ENCODE peak calls at places on chromosomes 13 and 19, in ten cellular contexts. One of them, this sample, is unnamed.

GRCh38 chr13:94309997-94310842 is 169.3 kb downstream of the DCT start:
- DNase-seq in AG04449: peak
- DNase-seq in progenitor cell of endocrine pancreas: no peak
- DNase-seq in RWPE2: no peak
- DNase-seq in MCF 10A: peak
- DNase-seq in cardiac fibroblast: peak
- DNase-seq in GM13976: no peak
- DNase-seq in lower leg skin: no peak
- DNase-seq in upper lobe of right lung: no peak
- DNase-seq in uterus: no peak
- DNase-seq in this sample: no peak

GRCh38 chr13:40534456-40534855 is 132.0 kb downstream of the FOXO1 start:
- DNase-seq in uterus: no peak
- DNase-seq in RWPE2: no peak
- DNase-seq in GM13976: no peak
- DNase-seq in lower leg skin: no peak
- DNase-seq in MCF 10A: peak
- DNase-seq in upper lobe of right lung: no peak
- DNase-seq in progenitor cell of endocrine pancreas: no peak
- DNase-seq in AG04449: no peak
- DNase-seq in cardiac fibroblast: no peak
- DNase-seq in this sample: no peak

GRCh38 chr13:44971656-44972595 is 17.3 kb downstream of the NUFIP1 start:
- DNase-seq in lower leg skin: no peak
- DNase-seq in AG04449: no peak
- DNase-seq in upper lobe of right lung: no peak
- DNase-seq in RWPE2: no peak
- DNase-seq in progenitor cell of endocrine pancreas: no peak
- DNase-seq in MCF 10A: no peak
- DNase-seq in cardiac fibroblast: peak
- DNase-seq in GM13976: no peak
- DNase-seq in uterus: no peak
- DNase-seq in this sample: no peak

GRCh38 chr19:34084396-34085145 is 87.7 kb upstream of the LSM14A start:
- DNase-seq in AG04449: no peak
- DNase-seq in GM13976: no peak
- DNase-seq in lower leg skin: no peak
- DNase-seq in upper lobe of right lung: no peak
- DNase-seq in uterus: no peak
- DNase-seq in RWPE2: no peak
- DNase-seq in progenitor cell of endocrine pancreas: no peak
- DNase-seq in MCF 10A: no peak
- DNase-seq in cardiac fibroblast: no peak
- DNase-seq in this sample: no peak

GRCh38 chr19:48244289-48244688 is 11.4 kb downstream of the CARD8 start:
- DNase-seq in RWPE2: no peak
- DNase-seq in MCF 10A: no peak
- DNase-seq in AG04449: no peak
- DNase-seq in GM13976: no peak
- DNase-seq in lower leg skin: no peak
- DNase-seq in cardiac fibroblast: peak
- DNase-seq in uterus: no peak
- DNase-seq in progenitor cell of endocrine pancreas: no peak
- DNase-seq in upper lobe of right lung: no peak
- DNase-seq in this sample: no peak

GRCh38 chr13:22770891-22771290 is 409.9 kb upstream of the SGCG start:
- DNase-seq in progenitor cell of endocrine pancreas: no peak
- DNase-seq in RWPE2: no peak
- DNase-seq in MCF 10A: no peak
- DNase-seq in cardiac fibroblast: no peak
- DNase-seq in lower leg skin: no peak
- DNase-seq in GM13976: no peak
- DNase-seq in upper lobe of right lung: no peak
- DNase-seq in uterus: no peak
- DNase-seq in AG04449: no peak
- DNase-seq in this sample: no peak

GRCh38 chr13:112185466-112185865 is 118.5 kb downstream of the SOX1 start:
- DNase-seq in progenitor cell of endocrine pancreas: no peak
- DNase-seq in lower leg skin: peak
- DNase-seq in RWPE2: no peak
- DNase-seq in upper lobe of right lung: no peak
- DNase-seq in GM13976: no peak
- DNase-seq in MCF 10A: no peak
- DNase-seq in AG04449: no peak
- DNase-seq in uterus: no peak
- DNase-seq in cardiac fibroblast: no peak
- DNase-seq in this sample: no peak

GRCh38 chr13:20090349-20090748 is 70.5 kb downstream of the GJA3 start:
- DNase-seq in GM13976: no peak
- DNase-seq in RWPE2: no peak
- DNase-seq in AG04449: no peak
- DNase-seq in cardiac fibroblast: peak
- DNase-seq in lower leg skin: no peak
- DNase-seq in uterus: no peak
- DNase-seq in MCF 10A: no peak
- DNase-seq in upper lobe of right lung: no peak
- DNase-seq in progenitor cell of endocrine pancreas: no peak
- DNase-seq in this sample: no peak

GRCh38 chr19:47107201-47107952 is 6.2 kb downstream of the ZC3H4 start:
- DNase-seq in AG04449: no peak
- DNase-seq in lower leg skin: no peak
- DNase-seq in GM13976: no peak
- DNase-seq in MCF 10A: peak
- DNase-seq in upper lobe of right lung: no peak
- DNase-seq in cardiac fibroblast: no peak
- DNase-seq in progenitor cell of endocrine pancreas: no peak
- DNase-seq in RWPE2: no peak
- DNase-seq in uterus: no peak
- DNase-seq in this sample: no peak

GRCh38 chr19:56946164-56946563 is 105.6 kb upstream of the PEG3 start:
- DNase-seq in lower leg skin: no peak
- DNase-seq in upper lobe of right lung: no peak
- DNase-seq in RWPE2: no peak
- DNase-seq in uterus: no peak
- DNase-seq in cardiac fibroblast: no peak
- DNase-seq in MCF 10A: no peak
- DNase-seq in GM13976: no peak
- DNase-seq in progenitor cell of endocrine pancreas: no peak
- DNase-seq in AG04449: no peak
- DNase-seq in this sample: no peak

GRCh38 chr13:28655566-28655965 is 3.4 kb upstream of the POMP start:
- DNase-seq in upper lobe of right lung: no peak
- DNase-seq in GM13976: no peak
- DNase-seq in progenitor cell of endocrine pancreas: no peak
- DNase-seq in cardiac fibroblast: peak
- DNase-seq in uterus: no peak
- DNase-seq in MCF 10A: peak
- DNase-seq in AG04449: no peak
- DNase-seq in lower leg skin: no peak
- DNase-seq in RWPE2: no peak
- DNase-seq in this sample: no peak

GRCh38 chr19:45443462-45444317 is 20.0 kb upstream of the ERCC1 start:
- DNase-seq in GM13976: peak
- DNase-seq in cardiac fibroblast: peak
- DNase-seq in lower leg skin: peak
- DNase-seq in upper lobe of right lung: peak
- DNase-seq in progenitor cell of endocrine pancreas: peak
- DNase-seq in MCF 10A: peak
- DNase-seq in AG04449: no peak
- DNase-seq in uterus: peak
- DNase-seq in RWPE2: peak
- DNase-seq in this sample: peak

GRCh38 chr13:26378116-26378515 is 124.2 kb downstream of the CDK8 start:
- DNase-seq in AG04449: no peak
- DNase-seq in RWPE2: no peak
- DNase-seq in uterus: no peak
- DNase-seq in progenitor cell of endocrine pancreas: no peak
- DNase-seq in upper lobe of right lung: no peak
- DNase-seq in MCF 10A: no peak
- DNase-seq in lower leg skin: no peak
- DNase-seq in cardiac fibroblast: no peak
- DNase-seq in GM13976: no peak
- DNase-seq in this sample: no peak

GRCh38 chr19:47802521-47803043 is 1.8 kb downstream of the TPRX1 start:
- DNase-seq in RWPE2: no peak
- DNase-seq in MCF 10A: no peak
- DNase-seq in lower leg skin: no peak
- DNase-seq in uterus: no peak
- DNase-seq in GM13976: no peak
- DNase-seq in progenitor cell of endocrine pancreas: no peak
- DNase-seq in upper lobe of right lung: no peak
- DNase-seq in cardiac fibroblast: no peak
- DNase-seq in AG04449: no peak
- DNase-seq in this sample: no peak

GRCh38 chr19:18193388-18194207 is 580 bp downstream of the MPV17L2 start:
- DNase-seq in RWPE2: no peak
- DNase-seq in upper lobe of right lung: no peak
- DNase-seq in cardiac fibroblast: no peak
- DNase-seq in GM13976: no peak
- DNase-seq in MCF 10A: no peak
- DNase-seq in AG04449: no peak
- DNase-seq in lower leg skin: no peak
- DNase-seq in uterus: peak
- DNase-seq in progenitor cell of endocrine pancreas: no peak
- DNase-seq in this sample: no peak

GRCh38 chr19:57587529-57587928 is 3.6 kb downstream of the ZIK1 start:
- DNase-seq in RWPE2: no peak
- DNase-seq in AG04449: peak
- DNase-seq in GM13976: no peak
- DNase-seq in progenitor cell of endocrine pancreas: no peak
- DNase-seq in uterus: no peak
- DNase-seq in cardiac fibroblast: no peak
- DNase-seq in MCF 10A: peak
- DNase-seq in lower leg skin: no peak
- DNase-seq in upper lobe of right lung: no peak
- DNase-seq in this sample: no peak

GRCh38 chr13:74556002-74556551 is 421.9 kb upstream of the KLF12 start:
- DNase-seq in MCF 10A: no peak
- DNase-seq in RWPE2: no peak
- DNase-seq in upper lobe of right lung: no peak
- DNase-seq in AG04449: no peak
- DNase-seq in GM13976: no peak
- DNase-seq in uterus: no peak
- DNase-seq in cardiac fibroblast: no peak
- DNase-seq in progenitor cell of endocrine pancreas: no peak
- DNase-seq in lower leg skin: no peak
- DNase-seq in this sample: no peak

DNA sequence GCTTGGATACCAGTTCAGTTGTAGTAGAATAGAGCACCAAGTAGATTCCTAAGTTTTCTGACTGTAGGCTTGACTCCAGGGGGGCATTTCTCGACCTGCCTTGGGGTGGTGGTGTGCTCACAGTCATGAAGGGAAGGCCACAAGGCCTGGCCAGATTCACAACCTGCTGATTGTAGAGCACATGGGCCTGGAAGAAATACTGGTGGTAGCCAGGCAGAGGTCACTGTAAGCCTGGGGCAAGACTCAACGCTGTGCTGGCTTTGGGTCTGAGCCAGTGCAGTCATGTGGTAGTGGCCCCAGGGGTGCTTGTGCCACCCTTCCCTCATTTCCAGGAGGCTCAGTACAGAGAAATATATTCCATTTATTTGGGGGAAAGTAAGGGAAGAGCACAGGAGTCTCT is 832.3 kb upstream of the SLC10A2 start:
- DNase-seq in MCF 10A: no peak
- DNase-seq in GM13976: no peak
- DNase-seq in upper lobe of right lung: no peak
- DNase-seq in RWPE2: no peak
- DNase-seq in lower leg skin: no peak
- DNase-seq in progenitor cell of endocrine pancreas: no peak
- DNase-seq in cardiac fibroblast: no peak
- DNase-seq in uterus: no peak
- DNase-seq in AG04449: no peak
- DNase-seq in this sample: no peak
- TF ChIP-seq CTCF in MCF 10A: no peak
- TF ChIP-seq CTCF in GM13976: no peak
- TF ChIP-seq CTCF in upper lobe of right lung: no peak
- TF ChIP-seq CTCF in RWPE2: no peak
- TF ChIP-seq CTCF in lower leg skin: no peak
- TF ChIP-seq CTCF in progenitor cell of endocrine pancreas: no peak
- TF ChIP-seq CTCF in cardiac fibroblast: no peak
- TF ChIP-seq CTCF in uterus: no peak
- TF ChIP-seq CTCF in AG04449: no peak
- TF ChIP-seq CTCF in this sample: no peak

DNA sequence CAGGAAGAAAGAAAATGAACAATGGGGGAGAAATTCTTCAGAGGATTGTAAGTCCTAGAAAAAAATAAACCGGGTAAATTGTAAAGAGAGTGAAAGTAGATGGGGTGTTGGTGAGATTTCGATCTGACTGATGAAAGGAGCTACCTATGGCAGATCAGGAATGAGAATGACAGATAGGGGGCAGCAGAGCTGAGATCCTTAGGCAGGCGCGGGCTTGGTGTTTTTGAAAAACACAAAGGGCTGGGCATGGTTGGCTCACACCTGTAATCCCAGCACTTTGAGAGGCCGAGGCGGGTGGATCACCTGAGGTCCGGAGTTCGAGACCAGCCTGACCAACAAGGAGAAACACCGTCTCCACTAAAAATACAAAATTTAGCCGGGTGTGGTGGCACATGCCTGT is 1468.6 kb upstream of the SLC10A2 start:
- DNase-seq in progenitor cell of endocrine pancreas: no peak
- DNase-seq in cardiac fibroblast: no peak
- DNase-seq in GM13976: no peak
- DNase-seq in lower leg skin: no peak
- DNase-seq in AG04449: no peak
- DNase-seq in upper lobe of right lung: no peak
- DNase-seq in uterus: no peak
- DNase-seq in MCF 10A: peak
- DNase-seq in RWPE2: no peak
- DNase-seq in this sample: no peak
- TF ChIP-seq CTCF in progenitor cell of endocrine pancreas: no peak
- TF ChIP-seq CTCF in cardiac fibroblast: no peak
- TF ChIP-seq CTCF in GM13976: no peak
- TF ChIP-seq CTCF in lower leg skin: no peak
- TF ChIP-seq CTCF in AG04449: no peak
- TF ChIP-seq CTCF in upper lobe of right lung: no peak
- TF ChIP-seq CTCF in uterus: no peak
- TF ChIP-seq CTCF in MCF 10A: no peak
- TF ChIP-seq CTCF in RWPE2: peak
- TF ChIP-seq CTCF in this sample: no peak

GRCh38 chr19:13842294-13843103 is 34.4 kb upstream of the NANOS3 start:
- DNase-seq in RWPE2: no peak
- DNase-seq in uterus: peak
- DNase-seq in upper lobe of right lung: peak
- DNase-seq in AG04449: no peak
- DNase-seq in lower leg skin: peak
- DNase-seq in MCF 10A: peak
- DNase-seq in progenitor cell of endocrine pancreas: no peak
- DNase-seq in cardiac fibroblast: peak
- DNase-seq in GM13976: peak
- DNase-seq in this sample: peak
- TF ChIP-seq CTCF in RWPE2: no peak
- TF ChIP-seq CTCF in uterus: peak
- TF ChIP-seq CTCF in upper lobe of right lung: peak
- TF ChIP-seq CTCF in AG04449: no peak
- TF ChIP-seq CTCF in lower leg skin: no peak
- TF ChIP-seq CTCF in MCF 10A: no peak
- TF ChIP-seq CTCF in progenitor cell of endocrine pancreas: peak
- TF ChIP-seq CTCF in cardiac fibroblast: no peak
- TF ChIP-seq CTCF in GM13976: peak
- TF ChIP-seq CTCF in this sample: no peak

GRCh38 chr13:71674776-71675352 is 192.1 kb downstream of the DACH1 start:
- DNase-seq in GM13976: no peak
- DNase-seq in cardiac fibroblast: no peak
- DNase-seq in progenitor cell of endocrine pancreas: no peak
- DNase-seq in lower leg skin: no peak
- DNase-seq in uterus: no peak
- DNase-seq in RWPE2: no peak
- DNase-seq in MCF 10A: no peak
- DNase-seq in upper lobe of right lung: no peak
- DNase-seq in AG04449: no peak
- DNase-seq in this sample: no peak
- TF ChIP-seq CTCF in GM13976: no peak
- TF ChIP-seq CTCF in cardiac fibroblast: peak
- TF ChIP-seq CTCF in progenitor cell of endocrine pancreas: peak
- TF ChIP-seq CTCF in lower leg skin: no peak
- TF ChIP-seq CTCF in uterus: no peak
- TF ChIP-seq CTCF in RWPE2: peak
- TF ChIP-seq CTCF in MCF 10A: no peak
- TF ChIP-seq CTCF in upper lobe of right lung: peak
- TF ChIP-seq CTCF in AG04449: no peak
- TF ChIP-seq CTCF in this sample: no peak